ENCODE peak calls at places on chromosomes 4 and X, in eight cellular contexts. T, V, E, B, U, J, H and N are unnamed samples.

GRCh38 chr4:187176261-187176910 is 452.7 kb upstream of the FAT1 start:
- DNase-seq in E (no peak), V (peak), H (no peak), T (no peak), J (no peak), B (no peak), U (no peak), N (no peak)

GRCh38 chrX:18582910-18583493 is 88.9 kb downstream of the RS1 start:
- DNase-seq in U (no peak), H (no peak), E (no peak), J (no peak), B (no peak), V (peak), T (peak), N (no peak)

GRCh38 chr4:55437356-55437796 is 41.6 kb downstream of the TMEM165 start:
- DNase-seq in U (no peak), T (peak), V (no peak), B (no peak), J (no peak), H (no peak), E (no peak), N (no peak)

GRCh38 chrX:105552395-105552794 is 269.9 kb upstream of the NRK start:
- DNase-seq in B (no peak), V (peak), H (no peak), J (no peak), U (no peak), E (no peak), T (peak), N (peak)

GRCh38 chr4:113278324-113278934 is 229.0 kb downstream of the ANK2 start:
- DNase-seq in J (peak), V (peak), B (peak), U (peak), E (peak), H (peak), T (peak), N (peak)

GRCh38 chr4:100299019-100299418 is 108.8 kb upstream of the DDIT4L start:
- DNase-seq in V (peak), J (peak), E (no peak), H (no peak), U (no peak), T (peak), B (no peak), N (peak)

GRCh38 chr4:7988437-7988836 is 48.8 kb upstream of the AFAP1 start:
- DNase-seq in V (no peak), B (no peak), H (no peak), U (no peak), J (no peak), T (no peak), E (no peak), N (peak)

GRCh38 chrX:120755066-120755846 is 120.4 kb downstream of the CT47B1 start:
- DNase-seq in H (no peak), J (no peak), T (no peak), B (peak), V (no peak), E (no peak), U (no peak), N (no peak)

GRCh38 chr4:75142377-75142776 is 209.5 kb downstream of the PARM1 start:
- DNase-seq in V (peak), J (no peak), U (no peak), T (no peak), B (no peak), E (no peak), H (no peak), N (peak)

GRCh38 chr4:40254961-40255721 is 58.3 kb downstream of the RHOH start:
- DNase-seq in B (no peak), T (peak), J (no peak), U (no peak), H (no peak), V (peak), E (no peak), N (peak)